ENCODE peak calls at places on chromosomes 3 and 15, in five cellular contexts. One of them, this sample, is unnamed.

GRCh38 chr3:105834768-105835167 is 34.0 kb downstream of the CBLB start:
- DNase-seq in ascending aorta: no peak
- DNase-seq in astrocyte: no peak
- DNase-seq in caudate nucleus: no peak
- DNase-seq in cardiac muscle cell: no peak
- DNase-seq in this sample: no peak

GRCh38 chr15:38660726-38661125 is 96.1 kb upstream of the RASGRP1 start:
- DNase-seq in ascending aorta: no peak
- DNase-seq in astrocyte: no peak
- DNase-seq in caudate nucleus: no peak
- DNase-seq in cardiac muscle cell: no peak
- DNase-seq in this sample: no peak

GRCh38 chr3:169759256-169759655 is 5.6 kb downstream of the TERC start:
- DNase-seq in ascending aorta: no peak
- DNase-seq in astrocyte: peak
- DNase-seq in caudate nucleus: no peak
- DNase-seq in cardiac muscle cell: no peak
- DNase-seq in this sample: peak

GRCh38 chr3:156356537-156357363 is 198.2 kb downstream of the SSR3 start:
- DNase-seq in ascending aorta: no peak
- DNase-seq in astrocyte: peak
- DNase-seq in caudate nucleus: no peak
- DNase-seq in cardiac muscle cell: no peak
- DNase-seq in this sample: no peak

GRCh38 chr15:48176097-48176496 is 2.0 kb downstream of the MYEF2 start:
- DNase-seq in ascending aorta: no peak
- DNase-seq in astrocyte: peak
- DNase-seq in caudate nucleus: no peak
- DNase-seq in cardiac muscle cell: no peak
- DNase-seq in this sample: no peak

GRCh38 chr3:35393916-35394315 is 245.4 kb upstream of the ARPP21 start:
- DNase-seq in ascending aorta: no peak
- DNase-seq in astrocyte: peak
- DNase-seq in caudate nucleus: no peak
- DNase-seq in cardiac muscle cell: no peak
- DNase-seq in this sample: no peak

GRCh38 chr3:48278884-48279559 is 38.1 kb downstream of the ZNF589 start:
- DNase-seq in ascending aorta: no peak
- DNase-seq in astrocyte: no peak
- DNase-seq in caudate nucleus: no peak
- DNase-seq in cardiac muscle cell: no peak
- DNase-seq in this sample: no peak

GRCh38 chr15:75684648-75685047 is 28.0 kb downstream of the CSPG4 start:
- DNase-seq in ascending aorta: no peak
- DNase-seq in astrocyte: no peak
- DNase-seq in caudate nucleus: no peak
- DNase-seq in cardiac muscle cell: no peak
- DNase-seq in this sample: no peak

GRCh38 chr3:160921020-160921635 is 165.1 kb downstream of the PPM1L start:
- DNase-seq in ascending aorta: no peak
- DNase-seq in astrocyte: peak
- DNase-seq in caudate nucleus: no peak
- DNase-seq in cardiac muscle cell: peak
- DNase-seq in this sample: peak

GRCh38 chr3:38843898-38844297 is 27.9 kb upstream of the SCN10A start:
- DNase-seq in ascending aorta: no peak
- DNase-seq in astrocyte: peak
- DNase-seq in caudate nucleus: no peak
- DNase-seq in cardiac muscle cell: peak
- DNase-seq in this sample: peak

GRCh38 chr15:101037090-101037830 is 118.1 kb downstream of the LRRK1 start:
- DNase-seq in ascending aorta: no peak
- DNase-seq in astrocyte: no peak
- DNase-seq in caudate nucleus: no peak
- DNase-seq in cardiac muscle cell: no peak
- DNase-seq in this sample: no peak

GRCh38 chr3:11096266-11097135 is 57.8 kb upstream of the HRH1 start:
- DNase-seq in ascending aorta: peak
- DNase-seq in astrocyte: peak
- DNase-seq in caudate nucleus: peak
- DNase-seq in cardiac muscle cell: peak
- DNase-seq in this sample: no peak

GRCh38 chr3:123842711-123843110 is 41.4 kb downstream of the MYLK start:
- DNase-seq in ascending aorta: no peak
- DNase-seq in astrocyte: no peak
- DNase-seq in caudate nucleus: no peak
- DNase-seq in cardiac muscle cell: no peak
- DNase-seq in this sample: no peak

GRCh38 chr3:171643033-171643432 is 167.2 kb downstream of the PLD1 start:
- DNase-seq in ascending aorta: no peak
- DNase-seq in astrocyte: no peak
- DNase-seq in caudate nucleus: no peak
- DNase-seq in cardiac muscle cell: no peak
- DNase-seq in this sample: no peak

GRCh38 chr3:156795890-156796451 is 30.2 kb upstream of the LEKR1 start:
- DNase-seq in ascending aorta: no peak
- DNase-seq in astrocyte: no peak
- DNase-seq in caudate nucleus: no peak
- DNase-seq in cardiac muscle cell: no peak
- DNase-seq in this sample: peak

GRCh38 chr3:21331321-21331720 is 419.7 kb downstream of the ZNF385D start:
- DNase-seq in ascending aorta: no peak
- DNase-seq in astrocyte: no peak
- DNase-seq in caudate nucleus: no peak
- DNase-seq in cardiac muscle cell: no peak
- DNase-seq in this sample: no peak

GRCh38 chr15:68706256-68706655 is 114.4 kb downstream of the ANP32A start:
- DNase-seq in ascending aorta: no peak
- DNase-seq in astrocyte: no peak
- DNase-seq in caudate nucleus: no peak
- DNase-seq in cardiac muscle cell: no peak
- DNase-seq in this sample: no peak

GRCh38 chr3:146468234-146468931 is 978 bp downstream of the PLSCR2 start:
- DNase-seq in ascending aorta: no peak
- DNase-seq in astrocyte: no peak
- DNase-seq in caudate nucleus: no peak
- DNase-seq in cardiac muscle cell: no peak
- DNase-seq in this sample: no peak

GRCh38 chr3:42589382-42590109 is 1.1 kb upstream of the SS18L2 start:
- DNase-seq in ascending aorta: no peak
- DNase-seq in astrocyte: no peak
- DNase-seq in caudate nucleus: no peak
- DNase-seq in cardiac muscle cell: no peak
- DNase-seq in this sample: no peak

GRCh38 chr15:43253431-43254403 is 13.0 kb downstream of the TGM5 start:
- DNase-seq in ascending aorta: no peak
- DNase-seq in astrocyte: peak
- DNase-seq in caudate nucleus: no peak
- DNase-seq in cardiac muscle cell: no peak
- DNase-seq in this sample: no peak

GRCh38 chr3:13521309-13521708 is 27.6 kb upstream of the FBLN2 start:
- DNase-seq in ascending aorta: no peak
- DNase-seq in astrocyte: no peak
- DNase-seq in caudate nucleus: no peak
- DNase-seq in cardiac muscle cell: no peak
- DNase-seq in this sample: no peak

GRCh38 chr3:48617559-48617958 is 4.0 kb downstream of the TMEM89 start:
- DNase-seq in ascending aorta: no peak
- DNase-seq in astrocyte: no peak
- DNase-seq in caudate nucleus: no peak
- DNase-seq in cardiac muscle cell: no peak
- DNase-seq in this sample: no peak

GRCh38 chr15:29736745-29737023 is 85.6 kb downstream of the TJP1 start:
- DNase-seq in ascending aorta: no peak
- DNase-seq in astrocyte: peak
- DNase-seq in caudate nucleus: no peak
- DNase-seq in cardiac muscle cell: peak
- DNase-seq in this sample: no peak

GRCh38 chr15:29740692-29741311 is 81.5 kb downstream of the TJP1 start:
- DNase-seq in ascending aorta: no peak
- DNase-seq in astrocyte: no peak
- DNase-seq in caudate nucleus: no peak
- DNase-seq in cardiac muscle cell: no peak
- DNase-seq in this sample: peak

GRCh38 chr15:29731865-29732264 is 90.4 kb downstream of the TJP1 start:
- DNase-seq in ascending aorta: no peak
- DNase-seq in astrocyte: no peak
- DNase-seq in caudate nucleus: no peak
- DNase-seq in cardiac muscle cell: no peak
- DNase-seq in this sample: no peak

GRCh38 chr15:29734917-29735572 is 87.2 kb downstream of the TJP1 start:
- DNase-seq in ascending aorta: no peak
- DNase-seq in astrocyte: peak
- DNase-seq in caudate nucleus: no peak
- DNase-seq in cardiac muscle cell: no peak
- DNase-seq in this sample: no peak

GRCh38 chr15:29736012-29736744 is 86.1 kb downstream of the TJP1 start:
- DNase-seq in ascending aorta: no peak
- DNase-seq in astrocyte: peak
- DNase-seq in caudate nucleus: no peak
- DNase-seq in cardiac muscle cell: no peak
- DNase-seq in this sample: no peak
- H3K27ac ChIP-seq in ascending aorta: peak
- H3K27ac ChIP-seq in astrocyte: peak
- H3K27ac ChIP-seq in caudate nucleus: no peak
- H3K27ac ChIP-seq in cardiac muscle cell: peak
- H3K27ac ChIP-seq in this sample: no peak

DNA sequence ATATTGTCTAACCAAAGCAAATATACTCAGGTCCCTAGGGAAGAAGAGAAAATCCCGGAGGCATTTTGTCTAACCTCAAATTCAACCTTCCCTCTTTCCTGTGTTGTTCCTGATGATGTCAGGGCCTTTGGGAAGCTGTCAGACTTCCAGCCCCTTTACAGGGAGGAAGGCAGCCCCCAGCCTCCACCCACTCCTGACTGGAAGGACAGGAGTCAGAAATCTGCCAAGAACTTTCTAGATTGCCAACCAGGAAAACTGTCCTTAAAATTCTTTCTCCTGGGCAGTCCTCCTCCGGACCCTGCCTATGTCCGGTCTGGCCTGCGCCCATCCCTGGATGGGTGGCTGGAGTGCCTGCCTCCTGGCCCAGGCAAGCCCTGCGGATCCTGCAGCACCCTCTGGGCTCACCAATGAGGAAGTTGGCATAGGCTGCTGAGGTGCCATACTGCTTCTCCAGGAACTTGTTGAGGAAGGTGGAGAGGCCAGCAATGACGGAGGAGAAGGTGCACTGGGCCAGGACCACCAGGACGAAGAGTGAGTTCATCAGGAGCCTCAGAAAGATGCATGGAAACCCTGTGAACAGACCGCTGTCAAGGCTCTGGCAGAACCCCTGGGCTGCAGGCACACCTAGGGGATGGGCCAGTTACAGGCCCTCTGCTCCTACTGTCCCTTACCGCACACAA is 52.6 kb upstream of the RAB6B start:
- DNase-seq in ascending aorta: no peak
- DNase-seq in astrocyte: no peak
- DNase-seq in caudate nucleus: no peak
- DNase-seq in cardiac muscle cell: no peak
- DNase-seq in this sample: no peak
- H3K27ac ChIP-seq in ascending aorta: no peak
- H3K27ac ChIP-seq in astrocyte: no peak
- H3K27ac ChIP-seq in caudate nucleus: no peak
- H3K27ac ChIP-seq in cardiac muscle cell: no peak
- H3K27ac ChIP-seq in this sample: no peak

GRCh38 chr3:126961791-126962461 is 21.0 kb upstream of the PLXNA1 start:
- DNase-seq in ascending aorta: peak
- DNase-seq in astrocyte: no peak
- DNase-seq in caudate nucleus: no peak
- DNase-seq in cardiac muscle cell: no peak
- DNase-seq in this sample: no peak

GRCh38 chr3:126961191-126961790 is 21.6 kb upstream of the PLXNA1 start:
- DNase-seq in ascending aorta: peak
- DNase-seq in astrocyte: peak
- DNase-seq in caudate nucleus: no peak
- DNase-seq in cardiac muscle cell: no peak
- DNase-seq in this sample: no peak

GRCh38 chr3:126964261-126964660 is 18.7 kb upstream of the PLXNA1 start:
- DNase-seq in ascending aorta: no peak
- DNase-seq in astrocyte: no peak
- DNase-seq in caudate nucleus: no peak
- DNase-seq in cardiac muscle cell: no peak
- DNase-seq in this sample: no peak

GRCh38 chr3:126963261-126964190 is 19.4 kb upstream of the PLXNA1 start:
- DNase-seq in ascending aorta: no peak
- DNase-seq in astrocyte: no peak
- DNase-seq in caudate nucleus: no peak
- DNase-seq in cardiac muscle cell: no peak
- DNase-seq in this sample: no peak

DNA sequence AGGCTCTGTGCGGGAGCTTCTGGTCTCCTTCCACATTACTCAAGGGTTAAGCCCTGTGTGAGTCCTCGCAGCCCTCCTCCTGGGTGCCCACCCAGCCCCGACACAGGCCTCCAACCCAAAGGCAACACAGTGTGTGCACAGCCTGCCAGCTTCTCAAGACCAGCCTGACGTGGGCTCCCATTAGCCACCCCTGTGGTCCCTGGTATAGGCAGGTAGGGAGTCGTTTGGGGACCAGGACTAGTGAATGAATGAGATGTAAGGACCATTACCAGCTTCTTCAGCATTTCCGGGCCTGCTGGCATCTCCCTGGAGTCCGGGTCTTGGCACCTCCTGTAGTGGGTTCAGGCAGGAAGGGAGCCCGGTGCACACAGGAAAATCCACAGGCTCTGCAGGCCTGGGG is 20.2 kb upstream of the PLXNA1 start:
- DNase-seq in ascending aorta: no peak
- DNase-seq in astrocyte: no peak
- DNase-seq in caudate nucleus: no peak
- DNase-seq in cardiac muscle cell: no peak
- DNase-seq in this sample: no peak
- H3K27ac ChIP-seq in ascending aorta: peak
- H3K27ac ChIP-seq in astrocyte: no peak
- H3K27ac ChIP-seq in caudate nucleus: no peak
- H3K27ac ChIP-seq in cardiac muscle cell: no peak
- H3K27ac ChIP-seq in this sample: no peak

DNA sequence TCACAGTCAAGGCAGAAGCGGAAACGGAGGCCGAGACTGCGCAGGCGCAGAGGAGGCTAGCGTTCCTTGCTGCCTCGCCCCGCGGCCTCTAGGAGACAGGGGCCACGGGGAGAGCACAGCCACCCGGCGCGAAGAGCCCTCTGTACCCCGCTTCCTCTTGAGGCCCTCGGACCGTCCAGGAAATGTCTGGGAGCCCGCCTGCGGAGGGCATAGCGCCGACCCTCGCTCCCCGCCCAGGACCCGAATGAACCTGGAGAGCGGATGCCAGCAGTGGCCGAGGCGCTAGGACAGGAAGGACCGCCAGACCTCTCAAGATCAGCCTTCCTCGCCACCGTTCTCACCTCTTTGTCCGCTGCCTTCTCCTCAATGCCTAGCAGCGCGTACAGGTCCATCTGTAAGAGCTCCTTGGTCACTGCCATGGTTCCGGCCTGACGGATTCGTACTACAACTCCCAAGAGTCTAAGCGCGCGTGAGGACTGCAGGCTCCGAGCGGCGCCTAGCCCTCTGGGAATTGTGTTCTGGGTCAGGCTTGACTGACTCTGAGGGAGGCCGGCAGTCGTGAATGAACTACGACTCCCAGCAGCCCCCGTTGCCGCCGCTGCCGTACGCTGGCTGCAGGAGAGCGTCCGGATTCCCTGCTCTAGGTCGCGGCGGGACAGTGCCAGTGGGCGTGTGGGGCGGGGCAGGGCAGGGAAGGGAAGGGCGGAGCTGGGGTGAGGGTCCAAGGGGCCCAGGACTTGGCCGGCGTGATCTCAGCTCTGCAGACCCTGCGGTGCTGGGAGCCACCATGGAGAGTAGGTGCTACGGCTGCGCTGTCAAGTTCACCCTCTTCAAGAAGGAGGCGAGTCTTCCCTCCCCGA is at the start of the genes DNAJC17 and ZFYVE19:
- DNase-seq in ascending aorta: peak
- DNase-seq in astrocyte: peak
- DNase-seq in caudate nucleus: peak
- DNase-seq in cardiac muscle cell: peak
- DNase-seq in this sample: peak
- H3K27ac ChIP-seq in ascending aorta: peak
- H3K27ac ChIP-seq in astrocyte: peak
- H3K27ac ChIP-seq in caudate nucleus: peak
- H3K27ac ChIP-seq in cardiac muscle cell: peak
- H3K27ac ChIP-seq in this sample: peak